ENCODE peak calls at places on chromosomes 11 and 22, in five cellular contexts. E is substantia nigra; C is stomach; R is CD4-positive, alpha-beta T cell; D is small intestine. T is an unnamed sample.

GRCh38 chr11:7563269-7563668 is 49.5 kb downstream of the PPFIBP2 start:
- DNase-seq in E (no peak), C (no peak), R (no peak), D (no peak), T (no peak)

GRCh38 chr11:105211806-105212531 is 72.4 kb upstream of the CARD18 start:
- DNase-seq in E (no peak), C (no peak), R (no peak), D (no peak), T (no peak)

GRCh38 chr11:80593981-80594380 is 1153.2 kb upstream of the TENM4 start:
- DNase-seq in E (no peak), C (no peak), R (no peak), D (peak; percentile 82), T (peak; percentile 61)

GRCh38 chr22:34847072-34847471 is 218.9 kb upstream of the ISX start:
- DNase-seq in E (no peak), C (no peak), R (no peak), D (no peak), T (no peak)

GRCh38 chr11:19974886-19975285 is 185.4 kb downstream of the DBX1 start:
- DNase-seq in E (no peak), C (no peak), R (no peak), D (no peak), T (no peak)

GRCh38 chr22:38327805-38328204 is 10.6 kb upstream of the CSNK1E start:
- DNase-seq in E (no peak), C (no peak), R (no peak), D (no peak), T (no peak)

GRCh38 chr11:22234743-22235142 is 41.9 kb downstream of the ANO5 start:
- DNase-seq in E (no peak), C (no peak), R (no peak), D (no peak), T (no peak)

GRCh38 chr22:45867118-45867905 is 109.7 kb downstream of the WNT7B start:
- DNase-seq in E (no peak), C (peak; percentile 23), R (no peak), D (no peak), T (peak; percentile 16)

GRCh38 chr22:35437038-35437437 is 37.1 kb downstream of the MCM5 start:
- DNase-seq in E (no peak), C (no peak), R (no peak), D (no peak), T (no peak)

GRCh38 chr22:31911565-31912401 is 32.6 kb upstream of the YWHAH start:
- DNase-seq in E (no peak), C (peak; percentile 48), R (no peak), D (peak; percentile 90), T (peak; percentile 59)

GRCh38 chr11:59611570-59612565 is 3.7 kb downstream of the OSBP start:
- DNase-seq in E (no peak), C (peak; percentile 71), R (no peak), D (peak; percentile 94), T (peak; percentile 85)

DNA sequence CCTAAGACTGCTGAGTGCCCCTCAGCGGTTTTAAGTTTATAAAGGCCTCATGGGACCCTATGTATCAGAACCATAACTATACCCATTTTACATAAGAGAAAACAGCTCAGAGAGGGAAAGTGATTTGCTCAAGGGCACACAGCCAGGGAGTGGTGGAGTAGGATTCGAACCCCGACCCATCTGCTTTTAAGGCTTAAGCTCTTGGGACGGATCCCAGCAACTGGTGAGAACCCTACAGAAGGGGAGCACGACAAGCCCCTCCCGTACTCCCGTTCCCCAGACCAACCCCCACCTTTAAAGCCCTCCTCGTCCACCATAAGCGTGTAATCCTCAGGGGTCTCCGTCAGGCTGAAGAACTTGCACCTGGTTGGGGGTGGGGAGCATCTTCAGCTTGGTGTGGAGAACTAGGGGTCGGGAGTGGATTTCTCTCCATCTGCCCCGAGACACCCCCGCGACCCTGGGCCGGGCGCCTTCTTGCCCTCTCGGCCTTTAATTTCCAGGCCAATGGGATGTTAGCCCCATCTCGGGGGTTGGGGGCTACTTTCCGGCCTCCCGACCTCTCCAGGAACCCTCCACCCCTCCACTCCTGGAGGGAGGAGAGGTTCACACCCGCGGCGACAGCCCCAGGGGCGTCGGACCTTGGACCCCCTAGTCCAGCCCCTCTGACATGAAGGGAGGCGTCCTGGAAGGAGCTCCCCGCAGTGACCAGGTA is 735 bp downstream of the CASTOR1 start:
- DNase-seq in E (no peak), C (no peak), R (no peak), D (no peak), T (no peak)
- H3K27ac ChIP-seq in E (peak overlapping the region; percentile 82), C (peak overlapping the region; percentile 88), R (peak overlapping the region; percentile 60), D (no peak overlapping the region), T (peak overlapping the region; percentile 58)

GRCh38 chr11:8828055-8828454 is 82.9 kb upstream of the AKIP1 start:
- DNase-seq in E (no peak), C (no peak), R (no peak), D (no peak), T (no peak)

GRCh38 chr11:8828580-8829358 is 82.2 kb upstream of the AKIP1 start:
- DNase-seq in E (no peak), C (no peak), R (no peak), D (no peak), T (no peak)

GRCh38 chr11:8829556-8829955 is 81.4 kb upstream of the AKIP1 start:
- DNase-seq in E (no peak), C (no peak), R (no peak), D (no peak), T (no peak)

GRCh38 chr11:8826145-8826786 is 84.7 kb upstream of the AKIP1 start:
- DNase-seq in E (no peak), C (no peak), R (no peak), D (no peak), T (no peak)

GRCh38 chr11:8826901-8827560 is 84.0 kb upstream of the AKIP1 start:
- DNase-seq in E (no peak), C (no peak), R (no peak), D (no peak), T (no peak)
- H3K27ac ChIP-seq in E (no peak overlapping the region), C (no peak overlapping the region), R (no peak overlapping the region), D (no peak overlapping the region), T (peak overlapping the region; percentile 47)

GRCh38 chr11:122742350-122742749 is 86.8 kb downstream of the UBASH3B start:
- DNase-seq in E (no peak), C (no peak), R (no peak), D (no peak), T (no peak)
- H3K27ac ChIP-seq in E (peak overlapping the region; percentile 53), C (peak overlapping the region; percentile 36), R (peak overlapping the region; percentile 34), D (no peak overlapping the region), T (peak overlapping the region; percentile 38)

GRCh38 chr11:16941935-16942334 is 72.3 kb downstream of the PLEKHA7 start:
- DNase-seq in E (no peak), C (no peak), R (no peak), D (no peak), T (no peak)
- H3K27ac ChIP-seq in E (no peak overlapping the region), C (no peak overlapping the region), R (no peak overlapping the region), D (no peak overlapping the region), T (no peak overlapping the region)

GRCh38 chr11:63710476-63711217 is 29.3 kb downstream of the RTN3 start:
- DNase-seq in E (no peak), C (no peak), R (no peak), D (peak; percentile 14), T (peak; percentile 23)

GRCh38 chr11:63708764-63709163 is 27.5 kb downstream of the RTN3 start:
- DNase-seq in E (no peak), C (no peak), R (no peak), D (no peak), T (no peak)

GRCh38 chr11:63709336-63709735 is 28.0 kb downstream of the RTN3 start:
- DNase-seq in E (no peak), C (no peak), R (no peak), D (no peak), T (no peak)

GRCh38 chr11:63699906-63700305 is 18.6 kb downstream of the RTN3 start:
- DNase-seq in E (no peak), C (no peak), R (no peak), D (peak; percentile 23), T (no peak)

GRCh38 chr11:63705526-63705925 is 24.2 kb downstream of the RTN3 start:
- DNase-seq in E (no peak), C (no peak), R (no peak), D (no peak), T (no peak)
- H3K27ac ChIP-seq in E (peak overlapping the region; percentile 68), C (no peak overlapping the region), R (no peak overlapping the region), D (no peak overlapping the region), T (no peak overlapping the region)

T was measured in colonic mucosa.